ENCODE peak calls at places on chromosomes 4 and X, in five cellular contexts. E is H1, U is GM12878, T is K562, S is HepG2. F is an unnamed sample.

GRCh38 chr4:152115794-152116193 is 355.0 kb upstream of the GATB start:
- DNase-seq in T (no peak), S (no peak), U (no peak), E (no peak), F (no peak)

GRCh38 chrX:8906299-8906698 is 105.1 kb upstream of the FAM9A start:
- DNase-seq in E (no peak), T (no peak), S (no peak), U (no peak), F (no peak)

GRCh38 chr4:88308587-88308986 is 24.2 kb upstream of the PPM1K start:
- DNase-seq in S (no peak), U (no peak), E (no peak), T (no peak), F (no peak)

GRCh38 chrX:51332188-51332942 is at the start of gene NUDT10:
- DNase-seq in E (peak), T (no peak), U (no peak), S (no peak), F (no peak)

GRCh38 chrX:125291124-125291523 is 28.5 kb upstream of the TEX13C start:
- DNase-seq in S (no peak), T (no peak), U (no peak), E (no peak), F (no peak)

GRCh38 chr4:150699599-150699998 is 117.6 kb downstream of the MAB21L2 start:
- DNase-seq in S (no peak), E (no peak), T (no peak), U (no peak), F (no peak)

GRCh38 chr4:81030061-81030616 is 369 bp upstream of the BMP3 start:
- DNase-seq in T (no peak), U (no peak), S (no peak), E (peak), F (no peak)

GRCh38 chrX:9847071-9847470 is 60.8 kb downstream of the SHROOM2 start:
- DNase-seq in S (peak), U (no peak), E (no peak), T (no peak), F (no peak)

GRCh38 chrX:48715066-48715465 is 18.5 kb downstream of the SUV39H1 start:
- DNase-seq in E (no peak), T (no peak), S (no peak), U (no peak), F (no peak)

GRCh38 chrX:31487946-31488345 is 416.1 kb upstream of the FTHL17 start:
- DNase-seq in T (no peak), S (no peak), U (no peak), E (no peak), F (no peak)

GRCh38 chrX:103941201-103941975 is 21.0 kb upstream of the TMSB15B start:
- DNase-seq in E (no peak), T (peak), S (no peak), U (no peak), F (no peak)

GRCh38 chrX:25001808-25002657 is 13.7 kb downstream of the ARX start:
- DNase-seq in U (no peak), T (no peak), S (no peak), E (no peak), F (no peak)

GRCh38 chrX:152588206-152588605 is 49.5 kb upstream of the GABRQ start:
- DNase-seq in S (no peak), T (no peak), U (no peak), E (no peak), F (no peak)

GRCh38 chr4:6228158-6229067 is 28.1 kb upstream of the JAKMIP1 start:
- DNase-seq in T (no peak), U (no peak), E (peak), S (no peak), F (no peak)

GRCh38 chr4:6688879-6689505 is 4.7 kb upstream of the S100P start:
- DNase-seq in T (peak), E (peak), U (no peak), S (peak), F (peak)

GRCh38 chr4:156974264-156974663 is 2.7 kb upstream of the PDGFC start:
- DNase-seq in U (no peak), E (no peak), T (no peak), S (no peak), F (no peak)

GRCh38 chrX:151393514-151393913 is 3.5 kb upstream of the VMA21 start:
- DNase-seq in T (no peak), E (no peak), S (no peak), U (no peak), F (no peak)

GRCh38 chr4:103008875-103009729 is 10.4 kb downstream of the SLC9B1 start:
- DNase-seq in T (peak), S (peak), E (no peak), U (peak), F (peak)

GRCh38 chr4:153332936-153333335 is 11.6 kb upstream of the MND1 start:
- DNase-seq in S (no peak), U (no peak), E (no peak), T (no peak), F (no peak)

GRCh38 chrX:133722756-133723155 is 262.6 kb downstream of the GPC3 start:
- DNase-seq in T (no peak), S (no peak), U (no peak), E (no peak), F (no peak)

GRCh38 chr4:157076578-157076947 is 613 bp downstream of the GLRB start:
- DNase-seq in S (no peak), E (peak), U (no peak), T (no peak), F (no peak)

GRCh38 chrX:153981231-153981630 is 8.7 kb downstream of the TMEM187 start:
- DNase-seq in S (no peak), U (no peak), E (no peak), T (no peak), F (no peak)

GRCh38 chrX:27728291-27728690 is 79.5 kb upstream of the MAGEB10 start:
- DNase-seq in U (no peak), T (no peak), E (no peak), S (no peak), F (peak)

GRCh38 chr4:85445058-85445639 is 29.8 kb upstream of the ARHGAP24 start:
- DNase-seq in U (no peak), S (no peak), E (no peak), T (no peak), F (no peak)

GRCh38 chr4:90234916-90235547 is 107.8 kb downstream of the CCSER1 start:
- DNase-seq in T (no peak), S (no peak), U (no peak), E (no peak), F (no peak)

GRCh38 chr4:12787261-12787660 is 696.9 kb downstream of the RAB28 start:
- DNase-seq in E (no peak), T (no peak), S (no peak), U (no peak), F (no peak)

GRCh38 chr4:38082424-38083374 is 122.5 kb downstream of the PTTG2 start:
- DNase-seq in U (no peak), S (no peak), T (no peak), E (no peak), F (no peak)

GRCh38 chr4:160835789-160836188 is 1328.0 kb downstream of the FSTL5 start:
- DNase-seq in S (no peak), U (no peak), T (no peak), E (no peak), F (peak)

GRCh38 chr4:162497564-162498167 is 333.9 kb upstream of the FSTL5 start:
- DNase-seq in S (peak), T (peak), U (no peak), E (no peak), F (peak)

GRCh38 chrX:140815868-140816267 is 106.3 kb downstream of the LINC00632 start:
- DNase-seq in E (no peak), T (no peak), S (no peak), U (no peak), F (no peak)

GRCh38 chr4:133865606-133866327 is 335.8 kb downstream of the PABPC4L start:
- DNase-seq in U (no peak), S (peak), T (peak), E (no peak), F (peak)

GRCh38 chr4:24515698-24516097 is 68.7 kb downstream of the DHX15 start:
- DNase-seq in T (no peak), S (no peak), E (no peak), U (no peak), F (no peak)

GRCh38 chrX:136647969-136648368 is at the start of gene CD40LG:
- DNase-seq in T (no peak), U (no peak), E (no peak), S (no peak), F (no peak)

GRCh38 chrX:132330156-132330729 is 111.0 kb upstream of the RAP2C start:
- DNase-seq in T (no peak), U (no peak), E (no peak), S (peak), F (no peak)

GRCh38 chrX:104343408-104344129 is 88.8 kb upstream of the ESX1 start:
- DNase-seq in E (peak), S (peak), U (peak), T (peak), F (peak)

DNA sequence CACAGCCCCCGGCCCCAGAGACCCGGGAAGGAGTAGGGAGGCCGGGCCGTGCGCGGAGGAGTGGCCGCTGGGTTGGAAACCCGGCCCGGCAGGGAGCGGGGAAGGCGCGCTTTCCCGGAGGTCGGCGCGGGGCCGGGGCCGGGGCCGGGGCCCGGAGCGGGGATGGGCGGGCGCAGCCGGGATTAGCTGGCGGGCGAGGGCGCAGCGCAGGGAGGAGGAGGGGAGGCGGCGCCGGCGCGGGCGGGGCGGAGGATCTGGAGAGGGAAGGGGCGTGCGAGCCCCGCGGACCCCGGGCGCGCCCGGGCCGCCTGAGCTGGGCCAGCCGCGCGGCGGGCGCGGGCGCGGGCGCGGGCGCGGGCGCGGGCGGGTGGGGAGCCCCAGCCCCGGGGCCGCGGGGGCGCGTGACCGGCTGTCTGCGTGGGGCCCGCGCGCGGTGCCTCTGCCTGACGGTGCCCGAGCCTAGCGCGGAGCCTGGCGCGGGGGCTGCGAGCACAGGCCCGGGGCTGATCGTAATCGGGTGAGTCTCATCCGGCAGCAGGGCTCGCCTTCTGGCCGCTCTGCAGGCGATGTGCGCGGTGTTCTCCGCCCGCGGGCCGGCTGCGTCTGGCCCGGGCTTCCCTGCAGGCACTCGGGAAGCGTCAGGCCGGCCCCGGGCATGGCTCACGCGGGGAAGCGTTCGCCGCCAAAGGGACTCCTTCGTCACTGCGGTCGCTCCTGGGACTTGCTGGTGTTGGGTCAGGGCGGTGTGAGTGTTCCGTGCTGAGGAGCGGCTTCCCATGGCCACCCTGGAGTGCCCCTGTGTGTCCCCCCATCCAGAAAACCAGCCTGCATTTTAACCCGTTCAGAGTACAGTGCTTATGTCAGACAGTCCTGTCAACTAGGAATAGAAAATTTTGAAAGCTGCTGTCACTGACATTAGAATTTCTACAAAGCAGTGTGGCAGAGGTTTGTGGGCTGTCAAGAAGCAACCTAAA is 40.4 kb downstream of the FAM149A start:
- DNase-seq in U (no peak), E (peak), T (no peak), S (no peak), F (no peak)
- TF ChIP-seq CEBPB in U (no peak), E (no peak), T (no peak), S (no peak), F (no peak)

GRCh38 chr4:139576219-139576618 is 20.2 kb upstream of the SETD7 start:
- DNase-seq in T (no peak), E (no peak), S (no peak), U (no peak), F (no peak)
- H3K9ac ChIP-seq in T (no peak), E (no peak), S (no peak), U (no peak), F (no peak)

DNA sequence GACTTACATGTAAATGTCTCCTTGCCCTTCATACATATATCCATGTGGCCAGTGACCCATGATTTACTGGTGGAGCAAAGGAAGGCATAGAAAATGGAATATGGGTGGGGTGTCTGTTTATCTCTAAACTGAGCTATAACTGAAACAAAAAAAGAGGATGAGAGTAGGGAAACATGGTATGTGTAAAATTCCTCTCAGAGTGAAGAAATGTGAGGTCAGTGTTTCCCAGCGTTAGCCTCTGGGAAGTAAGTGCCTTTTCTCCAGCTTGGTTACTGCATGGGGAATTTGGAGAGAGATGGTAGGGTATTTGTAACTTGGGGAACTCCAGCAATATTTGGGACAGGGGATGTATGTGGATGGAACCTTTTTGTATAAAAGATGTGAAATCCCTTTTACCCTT is 89.4 kb downstream of the AFF1 start:
- DNase-seq in S (no peak), U (no peak), T (no peak), E (no peak), F (no peak)
- TF ChIP-seq SP1 in S (no peak), U (no peak), T (no peak), E (no peak), F (no peak)

DNA sequence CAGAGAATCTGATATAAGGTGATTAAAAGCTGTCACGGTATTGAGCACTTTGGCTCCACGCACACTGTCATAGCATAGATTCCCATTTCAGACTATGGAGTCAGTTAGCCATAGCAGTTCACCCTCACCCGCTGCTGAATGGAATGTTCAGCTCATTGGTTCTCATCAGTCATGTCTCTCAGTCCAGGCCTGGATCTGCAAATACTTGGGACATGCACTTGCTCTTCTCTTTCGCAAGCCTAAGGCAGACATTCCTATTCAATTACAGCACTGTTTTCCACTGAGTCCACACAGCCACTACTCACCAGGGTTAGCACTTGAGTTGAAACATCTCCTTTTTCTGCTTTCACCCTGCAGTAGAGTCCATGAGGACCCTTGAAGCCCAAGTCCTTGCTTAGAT is 30.6 kb upstream of the SCML1 start:
- DNase-seq in U (no peak), E (no peak), S (peak), T (no peak), F (no peak)
- TF ChIP-seq CEBPB in U (no peak), E (no peak), S (peak), T (no peak), F (no peak)

F was measured in HCT116.